ENCODE peak calls at places on chromosomes 5 and 9, in nine cellular contexts. R is glutamatergic neuron; Y is endodermal cell; Q is CD8-positive, alpha-beta T cell; N is activated T-helper 1 cell treated with anti-CD3 and anti-CD28 coated beads, Interleukin-2, amount 50 U/mL, for 16 hours; H is fibroblast of villous mesenchyme; S is posterior cingulate gyrus; L is GM19239; V is T-helper 1 cell. G is an unnamed sample.

GRCh38 chr9:132146015-132146414 is 15.8 kb upstream of the NTNG2 start:
- DNase-seq in R (no peak), Y (no peak), Q (no peak), N (no peak), H (no peak), S (no peak), L (no peak), V (no peak), G (no peak)

GRCh38 chr9:126618200-126618589 is 4.5 kb downstream of the LMX1B start:
- DNase-seq in R (peak), Y (no peak), Q (no peak), N (no peak), H (no peak), S (no peak), L (no peak), V (no peak), G (no peak)

GRCh38 chr5:74067748-74068541 is 441.9 kb downstream of the ARHGEF28 start:
- DNase-seq in R (no peak), Y (no peak), Q (no peak), N (no peak), H (peak), S (no peak), L (no peak), V (no peak), G (no peak)

GRCh38 chr5:9251379-9251980 is 294.4 kb downstream of the SEMA5A start:
- DNase-seq in R (no peak), Y (no peak), Q (no peak), N (no peak), H (peak), S (no peak), L (no peak), V (no peak), G (no peak)

GRCh38 chr5:124342027-124342471 is 404.4 kb downstream of the ZNF608 start:
- DNase-seq in R (no peak), Y (no peak), Q (no peak), N (no peak), H (peak), S (no peak), L (no peak), V (no peak), G (peak)

GRCh38 chr9:117169089-117169488 is 245.8 kb downstream of the ASTN2 start:
- DNase-seq in R (no peak), Y (no peak), Q (no peak), N (no peak), H (no peak), S (no peak), L (no peak), V (no peak), G (no peak)

GRCh38 chr9:131738838-131739191 is 1.1 kb downstream of the RAPGEF1 start:
- DNase-seq in R (no peak), Y (no peak), Q (no peak), N (no peak), H (no peak), S (no peak), L (no peak), V (no peak), G (no peak)

GRCh38 chr5:175469916-175470315 is 8.4 kb upstream of the SFXN1 start:
- DNase-seq in R (no peak), Y (no peak), Q (no peak), N (no peak), H (no peak), S (no peak), L (no peak), V (no peak), G (no peak)

GRCh38 chr5:40904205-40904993 is 4.9 kb upstream of the C7 start:
- DNase-seq in R (peak), Y (peak), Q (no peak), N (no peak), H (peak), S (no peak), L (peak), V (no peak), G (peak)

GRCh38 chr5:175826980-175827379 is 44.4 kb upstream of the CPLX2 start:
- DNase-seq in R (no peak), Y (no peak), Q (no peak), N (no peak), H (no peak), S (no peak), L (no peak), V (no peak), G (no peak)

GRCh38 chr5:151248651-151249050 is 4.3 kb upstream of the GM2A start:
- DNase-seq in R (no peak), Y (no peak), Q (no peak), N (no peak), H (no peak), S (no peak), L (no peak), V (no peak), G (no peak)

GRCh38 chr9:18208166-18209059 is 265.5 kb upstream of the ADAMTSL1 start:
- DNase-seq in R (peak), Y (peak), Q (no peak), N (no peak), H (peak), S (no peak), L (no peak), V (no peak), G (peak)

GRCh38 chr5:73482383-73483193 is 15.7 kb upstream of the BTF3 start:
- DNase-seq in R (no peak), Y (no peak), Q (no peak), N (no peak), H (peak), S (no peak), L (no peak), V (no peak), G (no peak)

GRCh38 chr5:176470539-176470938 is 22.4 kb downstream of the FAF2 start:
- DNase-seq in R (no peak), Y (no peak), Q (no peak), N (no peak), H (no peak), S (no peak), L (no peak), V (no peak), G (no peak)

G was measured in RPMI7951.